ENCODE peak calls at places on chromosomes 13 and 19, in eight cellular contexts. Y is tibial nerve, F is erythroblast, B is sigmoid colon, I is ovary, G is lower leg skin, X is body of pancreas, Q is heart left ventricle. P is an unnamed sample.

GRCh38 chr13:44815507-44816074 is 173.7 kb downstream of the NUFIP1 start:
- DNase-seq in Y (no peak), F (no peak), B (no peak), I (peak), G (no peak), X (peak), Q (no peak), P (no peak)

GRCh38 chr13:113991676-113992179 is 17.9 kb upstream of the C13orf46 start:
- DNase-seq in Y (no peak), F (no peak), B (no peak), I (no peak), G (no peak), X (no peak), Q (peak), P (no peak)

GRCh38 chr19:6020166-6020967 is 42.4 kb upstream of the RANBP3 start:
- DNase-seq in Y (no peak), F (no peak), B (peak), I (no peak), G (no peak), X (peak), Q (no peak), P (no peak)

GRCh38 chr13:20174656-20175405 is 14.0 kb upstream of the GJA3 start:
- DNase-seq in Y (peak), F (peak), B (peak), I (peak), G (peak), X (peak), Q (peak), P (peak)

GRCh38 chr13:63208811-63209210 is 1793.2 kb upstream of the PCDH20 start:
- DNase-seq in Y (no peak), F (no peak), B (no peak), I (no peak), G (no peak), X (no peak), Q (no peak), P (no peak)

GRCh38 chr19:17419154-17419490 is 725 bp upstream of the MVB12A start:
- DNase-seq in Y (no peak), F (no peak), B (no peak), I (no peak), G (no peak), X (no peak), Q (no peak), P (no peak)

GRCh38 chr13:59111711-59112110 is 1052.0 kb downstream of the DIAPH3 start:
- DNase-seq in Y (no peak), F (no peak), B (no peak), I (no peak), G (no peak), X (no peak), Q (no peak), P (no peak)

GRCh38 chr13:54373211-54373610 is 1344.6 kb downstream of the OLFM4 start:
- DNase-seq in Y (no peak), F (no peak), B (no peak), I (no peak), G (no peak), X (no peak), Q (no peak), P (no peak)

GRCh38 chr13:39897636-39898035 is 242.2 kb downstream of the COG6 start:
- DNase-seq in Y (no peak), F (no peak), B (no peak), I (no peak), G (no peak), X (no peak), Q (no peak), P (no peak)

GRCh38 chr19:40721936-40722661 is 5.2 kb downstream of the ITPKC start:
- DNase-seq in Y (no peak), F (no peak), B (no peak), I (no peak), G (no peak), X (peak), Q (no peak), P (no peak)

GRCh38 chr13:46648166-46648607 is 95.2 kb downstream of the LRCH1 start:
- DNase-seq in Y (no peak), F (peak), B (peak), I (no peak), G (no peak), X (peak), Q (no peak), P (no peak)

GRCh38 chr19:36051236-36051635 is 2.8 kb downstream of the THAP8 start:
- DNase-seq in Y (no peak), F (no peak), B (no peak), I (no peak), G (no peak), X (no peak), Q (no peak), P (no peak)

GRCh38 chr19:9811139-9811538 is 7.7 kb downstream of the FBXL12 start:
- DNase-seq in Y (no peak), F (no peak), B (no peak), I (no peak), G (no peak), X (no peak), Q (no peak), P (no peak)
- TF ChIP-seq POLR2A in Y (no peak), F (no peak), B (no peak), I (no peak), G (no peak), X (no peak), Q (no peak), P (no peak)

DNA sequence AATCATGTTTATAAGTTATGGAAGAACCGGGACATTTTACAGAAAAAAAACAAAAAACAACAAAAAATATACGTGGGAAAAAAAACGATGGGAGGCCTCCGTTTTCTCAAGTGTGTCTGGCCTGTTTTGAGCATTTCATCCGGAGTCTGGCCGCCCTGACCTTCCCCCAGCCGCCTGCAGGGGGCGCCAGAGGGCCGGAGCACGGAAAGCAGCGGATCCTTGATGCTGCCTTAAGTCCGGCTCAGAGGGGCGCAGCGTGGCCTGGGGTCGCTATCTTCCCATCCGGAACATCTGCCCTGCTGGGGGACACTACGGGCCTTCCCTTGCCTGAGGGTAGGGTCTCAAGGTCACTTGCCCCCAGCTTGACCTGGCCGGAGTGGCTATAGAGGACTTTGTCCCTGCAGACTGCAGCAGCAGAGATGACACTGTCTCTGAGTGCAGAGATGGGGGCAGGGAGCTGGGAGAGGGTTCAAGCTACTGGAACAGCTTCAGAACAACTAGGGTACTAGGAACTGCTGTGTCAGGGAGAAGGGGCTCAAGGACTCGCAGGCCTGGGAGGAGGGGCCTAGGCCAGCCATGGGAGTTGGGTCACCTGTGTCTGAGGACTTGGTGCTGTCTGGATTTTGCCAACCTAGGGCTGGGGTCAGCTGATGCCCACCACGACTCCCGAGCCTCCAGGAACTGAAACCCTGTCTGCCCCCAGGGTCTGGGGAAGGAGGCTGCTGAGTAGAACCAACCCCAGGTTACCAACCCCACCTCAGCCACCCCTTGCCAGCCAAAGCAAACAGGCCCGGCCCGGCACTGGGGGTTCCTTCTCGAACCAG is 1.8 kb upstream of the APOE start:
- DNase-seq in Y (peak), F (peak), B (peak), I (peak), G (peak), X (peak), Q (peak), P (peak)
- TF ChIP-seq POLR2A in Y (no peak), F (peak), B (no peak), I (no peak), G (no peak), X (no peak), Q (no peak), P (peak)

DNA sequence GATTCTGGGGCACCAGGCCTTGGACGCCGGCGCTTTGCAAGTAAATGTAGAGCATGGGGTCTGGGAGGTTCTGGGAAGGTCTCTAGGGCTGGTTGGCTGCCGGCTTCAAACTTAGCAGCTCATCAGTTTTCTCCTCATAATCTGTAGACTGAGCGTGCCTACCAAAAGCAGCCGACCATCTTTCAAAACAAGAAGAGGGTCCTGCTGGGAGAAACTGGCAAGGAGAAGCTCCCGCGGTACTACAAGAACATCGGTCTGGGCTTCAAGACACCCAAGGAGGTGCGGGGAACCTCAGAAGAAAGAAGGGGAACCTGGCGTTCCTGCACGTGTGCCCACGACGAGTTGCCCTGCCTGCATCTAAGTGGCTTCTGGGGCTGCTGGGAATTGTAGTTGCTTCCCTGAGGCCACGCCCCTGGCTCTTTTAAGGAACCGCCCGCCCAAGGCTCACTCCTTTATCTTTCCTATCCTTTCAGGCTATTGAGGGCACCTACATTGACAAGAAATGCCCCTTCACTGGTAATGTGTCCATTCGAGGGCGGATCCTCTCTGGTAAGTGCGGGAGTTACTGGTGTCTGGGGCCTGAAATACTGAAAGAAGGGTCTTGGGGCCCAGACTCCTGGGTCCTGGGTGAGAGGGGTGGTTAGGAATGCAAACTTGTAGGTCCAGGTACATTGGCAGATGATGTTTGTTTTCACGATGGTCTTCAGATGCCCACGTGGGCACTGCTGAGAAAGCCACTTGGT is 984 bp downstream of the RPS11 start:
- DNase-seq in Y (peak), F (peak), B (peak), I (no peak), G (peak), X (peak), Q (peak), P (no peak)
- TF ChIP-seq POLR2A in Y (no peak), F (peak), B (no peak), I (no peak), G (no peak), X (no peak), Q (no peak), P (peak)

GRCh38 chr13:95307507-95307906 is 6.3 kb upstream of the ABCC4 start:
- DNase-seq in Y (no peak), F (no peak), B (no peak), I (no peak), G (no peak), X (no peak), Q (no peak), P (no peak)
- TF ChIP-seq POLR2A in Y (no peak), F (peak), B (no peak), I (no peak), G (no peak), X (no peak), Q (no peak), P (no peak)

GRCh38 chr19:3458595-3459284 is 21.6 kb downstream of the SMIM24 start:
- DNase-seq in Y (no peak), F (no peak), B (no peak), I (peak), G (no peak), X (peak), Q (peak), P (no peak)

GRCh38 chr19:3459322-3459881 is 20.9 kb downstream of the SMIM24 start:
- DNase-seq in Y (peak), F (peak), B (peak), I (peak), G (peak), X (peak), Q (peak), P (no peak)

GRCh38 chr19:3457531-3458228 is 22.6 kb downstream of the SMIM24 start:
- DNase-seq in Y (no peak), F (no peak), B (no peak), I (no peak), G (no peak), X (no peak), Q (no peak), P (no peak)

GRCh38 chr19:3456925-3457530 is 23.3 kb downstream of the SMIM24 start:
- DNase-seq in Y (no peak), F (no peak), B (no peak), I (no peak), G (no peak), X (no peak), Q (no peak), P (no peak)

GRCh38 chr19:3458229-3458555 is 22.1 kb downstream of the SMIM24 start:
- DNase-seq in Y (no peak), F (no peak), B (no peak), I (no peak), G (no peak), X (no peak), Q (no peak), P (no peak)
- TF ChIP-seq POLR2A in Y (no peak), F (no peak), B (no peak), I (no peak), G (no peak), X (no peak), Q (no peak), P (no peak)

GRCh38 chr19:1354496-1355257 is 29.0 kb upstream of the NDUFS7 start:
- DNase-seq in Y (peak), F (peak), B (peak), I (peak), G (peak), X (peak), Q (peak), P (peak)
- TF ChIP-seq POLR2A in Y (peak), F (peak), B (peak), I (peak), G (no peak), X (peak), Q (no peak), P (no peak)

DNA sequence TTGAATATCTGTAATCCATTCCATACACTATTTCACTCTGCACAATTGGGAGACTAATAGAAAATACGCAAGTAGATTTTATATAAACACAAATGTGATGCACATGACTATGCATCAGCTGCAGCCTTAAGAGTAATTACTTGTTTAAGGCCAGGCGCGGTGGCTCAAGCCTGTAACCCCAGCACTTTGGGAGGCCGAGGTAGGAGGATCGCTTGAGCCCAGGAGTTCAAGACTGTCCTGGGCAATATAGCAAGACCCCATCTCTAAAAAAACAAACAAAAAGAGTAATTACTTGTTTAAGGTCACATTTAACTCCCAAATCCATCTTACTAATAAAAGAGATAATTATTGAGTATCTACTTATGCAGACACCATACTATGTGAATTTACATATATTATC is 18.0 kb downstream of the IPO5 start:
- DNase-seq in Y (no peak), F (no peak), B (no peak), I (no peak), G (no peak), X (no peak), Q (no peak), P (no peak)
- TF ChIP-seq POLR2A in Y (no peak), F (no peak), B (no peak), I (no peak), G (no peak), X (no peak), Q (no peak), P (no peak)

DNA sequence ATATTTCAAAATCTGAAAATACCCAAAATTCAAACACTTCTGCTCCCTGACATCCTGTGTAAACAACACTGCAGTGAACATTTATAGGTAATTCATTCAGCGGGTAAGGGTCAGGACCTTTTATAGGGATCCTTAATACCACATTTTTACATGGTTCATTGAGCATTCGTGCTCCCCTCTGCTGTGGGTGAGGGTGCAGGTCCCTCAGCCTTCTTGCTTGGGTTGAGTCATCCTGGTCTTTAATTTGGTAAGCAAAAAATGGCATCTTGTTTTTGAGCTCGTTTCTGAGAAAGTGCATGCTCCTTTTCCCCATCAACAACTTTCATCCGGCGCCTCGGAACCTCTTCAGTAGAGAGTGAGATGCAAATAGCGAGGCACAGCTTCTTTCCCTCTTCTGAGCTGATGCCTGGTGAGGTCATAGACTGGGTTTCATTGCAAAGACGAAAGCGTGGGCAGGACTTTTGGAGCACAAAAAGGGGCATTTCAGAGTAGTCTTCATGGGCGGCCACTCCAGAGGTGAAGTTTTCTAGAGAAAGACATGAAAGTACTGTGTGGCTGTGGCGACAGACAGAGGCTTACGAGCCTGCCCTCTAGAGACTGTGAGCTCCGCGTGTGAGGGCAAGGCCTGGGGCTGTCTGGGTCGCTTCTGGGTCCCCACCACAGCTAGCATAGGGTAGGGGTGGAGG is 44.5 kb downstream of the BBC3 start:
- DNase-seq in Y (no peak), F (no peak), B (no peak), I (no peak), G (no peak), X (no peak), Q (no peak), P (peak)
- TF ChIP-seq POLR2A in Y (no peak), F (no peak), B (no peak), I (no peak), G (no peak), X (no peak), Q (no peak), P (peak)

GRCh38 chr19:47428177-47428894 is 9.0 kb upstream of the MEIS3 start:
- DNase-seq in Y (peak), F (peak), B (peak), I (peak), G (peak), X (peak), Q (peak), P (peak)

GRCh38 chr19:47432499-47432898 is 13.2 kb upstream of the MEIS3 start:
- DNase-seq in Y (no peak), F (no peak), B (no peak), I (no peak), G (no peak), X (no peak), Q (no peak), P (no peak)

GRCh38 chr19:47432091-47432490 is 12.8 kb upstream of the MEIS3 start:
- DNase-seq in Y (no peak), F (no peak), B (no peak), I (no peak), G (no peak), X (no peak), Q (no peak), P (no peak)

GRCh38 chr19:47429140-47429793 is 9.9 kb upstream of the MEIS3 start:
- DNase-seq in Y (no peak), F (no peak), B (no peak), I (no peak), G (no peak), X (no peak), Q (no peak), P (no peak)

GRCh38 chr19:47430041-47430802 is 10.9 kb upstream of the MEIS3 start:
- DNase-seq in Y (peak), F (peak), B (no peak), I (no peak), G (no peak), X (peak), Q (no peak), P (no peak)
- TF ChIP-seq POLR2A in Y (no peak), F (no peak), B (no peak), I (no peak), G (no peak), X (no peak), Q (no peak), P (no peak)

GRCh38 chr13:29595380-29596063 is at the start of gene SLC7A1:
- DNase-seq in Y (peak), F (peak), B (peak), I (peak), G (peak), X (peak), Q (peak), P (peak)

GRCh38 chr13:29593605-29594297 is 1.7 kb downstream of the SLC7A1 start:
- DNase-seq in Y (no peak), F (peak), B (no peak), I (no peak), G (no peak), X (no peak), Q (no peak), P (no peak)

GRCh38 chr13:29596064-29596418 is 553 bp upstream of the SLC7A1 start:
- DNase-seq in Y (no peak), F (no peak), B (no peak), I (no peak), G (no peak), X (no peak), Q (no peak), P (no peak)

GRCh38 chr13:29594710-29595379 is 643 bp downstream of the SLC7A1 start:
- DNase-seq in Y (peak), F (peak), B (peak), I (peak), G (peak), X (peak), Q (peak), P (peak)

GRCh38 chr13:29594310-29594709 is 1.2 kb downstream of the SLC7A1 start:
- DNase-seq in Y (no peak), F (peak), B (peak), I (no peak), G (no peak), X (peak), Q (no peak), P (peak)
- TF ChIP-seq POLR2A in Y (no peak), F (no peak), B (no peak), I (no peak), G (no peak), X (peak), Q (no peak), P (peak)